ENCODE peak calls at places on chromosomes 11 and 22, in five cellular contexts. Z is stomach, S is lower lobe of right lung, K is mucosa of descending colon, J is IMR-90. P is an unnamed sample.
A peak's percentile ranks its signal among the peaks of the same experiment; 100 is the strongest.

GRCh38 chr22:17767236-17768065 is 6.8 kb downstream of the BID start:
- DNase-seq in Z (no peak), S (no peak), K (no peak), J (no peak), P (no peak)

GRCh38 chr11:85029964-85030363 is 597.2 kb downstream of the DLG2 start:
- DNase-seq in Z (no peak), S (no peak), K (no peak), J (peak; percentile 60), P (no peak)

GRCh38 chr11:126149759-126150236 is 61.7 kb downstream of the RPUSD4 start:
- DNase-seq in Z (no peak), S (no peak), K (no peak), J (no peak), P (no peak)

GRCh38 chr22:38314140-38314991 is 2.9 kb downstream of the CSNK1E start:
- DNase-seq in Z (no peak), S (no peak), K (no peak), J (peak; percentile 75), P (no peak)

GRCh38 chr11:116605543-116605942 is 167.2 kb downstream of the BUD13 start:
- DNase-seq in Z (peak; percentile 30), S (no peak), K (peak; percentile 49), J (peak; percentile 11), P (peak; percentile 46)

GRCh38 chr11:2134022-2135010 is 4.9 kb downstream of the IGF2 start:
- DNase-seq in Z (no peak), S (no peak), K (peak; percentile 8), J (no peak), P (no peak)

GRCh38 chr11:2213890-2214526 is 42.4 kb upstream of the TH start:
- DNase-seq in Z (no peak), S (no peak), K (no peak), J (no peak), P (peak; percentile 15)

GRCh38 chr11:87081358-87081757 is 43.6 kb downstream of the TMEM135 start:
- DNase-seq in Z (no peak), S (no peak), K (no peak), J (no peak), P (no peak)

GRCh38 chr11:34546511-34547206 is 33.1 kb upstream of the ELF5 start:
- DNase-seq in Z (no peak), S (no peak), K (no peak), J (no peak), P (no peak)

GRCh38 chr22:45997077-45997774 is 20.3 kb upstream of the WNT7B start:
- DNase-seq in Z (peak; percentile 63), S (peak; percentile 86), K (peak; percentile 84), J (peak; percentile 95), P (peak; percentile 75)
- H3K4me1 ChIP-seq in Z (peaks cover 71% of the 10 kb centered on the region), S (peaks cover 68% of the 10 kb centered on the region), K (peaks cover 19% of the 10 kb centered on the region), J (peaks cover 28% of the 10 kb centered on the region), P (peaks cover 11% of the 10 kb centered on the region)

GRCh38 chr11:65553301-65554001 is 4.7 kb downstream of the LTBP3 start:
- DNase-seq in Z (no peak), S (no peak), K (peak; percentile 64), J (no peak), P (peak; percentile 52)
- H3K4me3 ChIP-seq in Z (no peak overlapping the region), S (no peak overlapping the region), K (no peak overlapping the region), J (no peak overlapping the region), P (no peak overlapping the region)

GRCh38 chr11:76010051-76010450 is 195.0 kb downstream of the UVRAG start:
- DNase-seq in Z (no peak), S (no peak), K (no peak), J (no peak), P (no peak)

GRCh38 chr11:76005746-76006145 is 190.7 kb downstream of the UVRAG start:
- DNase-seq in Z (no peak), S (no peak), K (no peak), J (no peak), P (no peak)

GRCh38 chr11:76004400-76004799 is 189.4 kb downstream of the UVRAG start:
- DNase-seq in Z (no peak), S (no peak), K (no peak), J (no peak), P (no peak)

GRCh38 chr11:76008474-76008873 is 193.5 kb downstream of the UVRAG start:
- DNase-seq in Z (no peak), S (no peak), K (no peak), J (peak; percentile 84), P (no peak)

DNA sequence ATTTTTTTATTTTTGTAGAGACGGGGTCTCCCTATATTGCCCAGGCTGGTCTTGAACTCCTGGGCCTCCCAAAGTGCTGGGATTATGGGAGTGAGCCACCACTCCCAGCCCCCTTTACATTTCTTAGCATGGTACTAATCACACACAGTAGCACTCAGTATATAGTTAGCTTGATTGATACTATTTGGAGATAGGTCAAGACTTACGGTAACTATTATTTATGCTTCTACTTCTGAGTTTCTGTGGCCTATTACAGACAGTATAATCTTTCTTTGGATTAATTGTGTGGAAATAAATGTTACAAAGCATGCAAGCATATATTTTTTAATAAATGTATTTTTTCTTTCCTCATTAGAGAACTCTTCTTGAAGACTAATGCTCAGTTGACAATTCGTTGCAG is 192.2 kb downstream of the UVRAG start:
- DNase-seq in Z (no peak), S (no peak), K (no peak), J (peak; percentile 50), P (no peak)
- TF ChIP-seq CTCF in Z (no peak), S (no peak), K (no peak), J (no peak), P (no peak)

GRCh38 chr11:113806403-113806802 is 26.8 kb downstream of the CLDN25 start:
- DNase-seq in Z (no peak), S (no peak), K (no peak), J (peak; percentile 7), P (peak; percentile 26)
- H3K4me1 ChIP-seq in Z (no peaks in the 10 kb centered on the region), S (no peaks in the 10 kb centered on the region), K (no peaks in the 10 kb centered on the region), J (no peaks in the 10 kb centered on the region), P (no peaks in the 10 kb centered on the region)

DNA sequence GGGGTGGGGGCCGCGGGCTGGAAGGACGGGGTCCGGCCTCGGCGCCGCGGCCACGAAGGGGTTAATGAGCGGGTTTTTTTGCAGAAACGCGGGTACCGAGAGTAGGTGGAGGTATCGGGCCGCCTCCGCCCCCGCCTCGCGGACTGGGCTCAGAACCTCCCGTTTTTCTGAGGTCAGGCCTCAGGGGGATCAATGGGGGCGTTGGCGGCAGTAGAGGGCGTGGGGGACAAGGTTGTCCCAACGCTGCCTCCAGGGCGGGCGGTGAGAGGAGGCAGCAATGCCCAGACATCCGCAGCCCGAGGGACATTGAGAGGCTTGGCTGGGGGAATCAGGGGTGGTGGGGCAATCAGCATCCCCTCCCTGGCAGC is 34.8 kb upstream of the PRODH start:
- DNase-seq in Z (no peak), S (no peak), K (peak; percentile 12), J (no peak), P (no peak)
- H3K4me3 ChIP-seq in Z (peak overlapping the region; percentile 47), S (peak overlapping the region; percentile 58), K (no peak overlapping the region), J (no peak overlapping the region), P (peak overlapping the region; percentile 30)

DNA sequence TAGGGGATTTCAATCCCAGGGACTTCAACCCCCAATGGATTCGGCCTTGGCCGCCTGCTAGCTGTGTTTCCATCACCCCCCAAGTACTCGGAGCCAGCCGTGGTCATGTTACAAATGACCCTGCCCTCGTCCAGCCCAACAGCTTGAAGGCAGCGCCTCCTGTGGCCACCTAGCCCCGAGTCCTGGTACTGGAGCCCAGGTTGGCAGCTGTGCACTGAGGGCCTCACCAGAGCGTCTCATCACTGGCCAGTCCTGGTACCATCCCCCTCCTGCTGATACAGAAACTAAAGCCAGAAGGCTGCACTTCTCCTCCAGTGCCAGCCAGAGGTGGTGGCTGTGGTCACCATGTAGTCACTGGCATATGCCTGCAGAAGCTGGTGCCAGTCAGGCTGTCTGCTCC is 44.9 kb upstream of the FADD start:
- DNase-seq in Z (no peak), S (no peak), K (no peak), J (peak; percentile 19), P (no peak)
- TF ChIP-seq CTCF in Z (no peak), S (peak; percentile 10), K (no peak), J (peak; percentile 45), P (no peak)

GRCh38 chr11:73386026-73386425 is 9.8 kb downstream of the RELT start:
- DNase-seq in Z (no peak), S (peak; percentile 82), K (no peak), J (no peak), P (no peak)
- H3K4me1 ChIP-seq in Z (peaks cover 82% of the 10 kb centered on the region), S (peaks cover 83% of the 10 kb centered on the region), K (peaks cover 11% of the 10 kb centered on the region), J (peaks cover 33% of the 10 kb centered on the region), P (no peaks in the 10 kb centered on the region)

DNA sequence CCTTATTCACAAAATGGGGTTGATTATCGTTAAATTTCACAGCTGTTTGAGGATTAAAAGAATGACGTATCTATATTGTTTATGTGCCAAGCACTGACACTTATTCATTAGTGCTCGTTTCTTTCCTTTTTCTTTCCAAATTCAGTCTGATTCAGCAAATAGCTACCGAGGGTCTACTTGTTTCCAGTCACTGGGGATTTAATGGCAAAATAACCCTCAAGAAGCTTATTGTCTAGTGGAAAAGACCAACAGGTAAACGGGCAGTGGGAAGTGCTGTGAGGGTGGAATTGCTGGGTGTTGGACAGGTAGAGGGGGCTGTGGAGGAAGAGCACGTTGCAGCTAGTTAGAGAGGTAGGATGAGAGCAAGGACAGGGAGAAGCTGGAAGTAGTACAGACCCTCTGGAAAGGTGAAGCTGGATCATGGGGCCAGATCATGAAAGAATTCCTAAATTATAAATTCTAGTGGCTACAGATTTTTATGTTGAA is 48.3 kb upstream of the BIRC3 start:
- DNase-seq in Z (no peak), S (no peak), K (no peak), J (no peak), P (no peak)
- H3K4me3 ChIP-seq in Z (peak overlapping the region; percentile 37), S (peak overlapping the region; percentile 50), K (no peak overlapping the region), J (peak overlapping the region; percentile 44), P (peak overlapping the region; percentile 39)